ENCODE peak calls at places on chromosomes 5 and 9, in four cellular contexts. T is A549, Q is iPS-NIHi11, C is HEK293T. I is an unnamed sample.

GRCh38 chr9:129458663-129459549 is 162.0 kb downstream of the C9orf50 start:
- DNase-seq in C (no peak), Q (no peak), T (no peak), I (no peak)

GRCh38 chr5:113693205-113693553 is 179.7 kb downstream of the YTHDC2 start:
- DNase-seq in T (no peak), C (no peak), Q (peak), I (no peak)

GRCh38 chr9:27276182-27277030 is 20.5 kb downstream of the EQTN start:
- DNase-seq in C (peak), T (peak), Q (peak), I (no peak)

GRCh38 chr5:59791131-59791485 is 102.4 kb downstream of the PDE4D start:
- DNase-seq in C (no peak), Q (no peak), T (no peak), I (no peak)

GRCh38 chr9:122320346-122320995 is 50.4 kb upstream of the PTGS1 start:
- DNase-seq in C (no peak), T (no peak), Q (no peak), I (no peak)

GRCh38 chr5:65108786-65109743 is 340.3 kb downstream of the CWC27 start:
- DNase-seq in T (no peak), C (no peak), Q (no peak), I (no peak)

GRCh38 chr5:160390787-160391696 is 8.8 kb downstream of the FAM200C start:
- DNase-seq in Q (no peak), C (no peak), T (peak), I (no peak)

GRCh38 chr9:95626885-95627558 is 110.3 kb upstream of the PTCH1 start:
- DNase-seq in Q (no peak), C (no peak), T (no peak), I (no peak)

GRCh38 chr9:105191508-105192118 is 52.8 kb upstream of the SLC44A1 start:
- DNase-seq in C (no peak), T (peak), Q (no peak), I (no peak)

GRCh38 chr9:91395553-91396470 is 27.8 kb downstream of the NFIL3 start:
- DNase-seq in T (no peak), Q (no peak), C (no peak), I (no peak)

GRCh38 chr9:101592788-101593187 is 2.0 kb downstream of the PPP3R2 start:
- DNase-seq in Q (no peak), C (no peak), T (no peak), I (no peak)

GRCh38 chr9:137978262-137978714 is 100.7 kb downstream of the CACNA1B start:
- DNase-seq in Q (no peak), T (no peak), C (no peak), I (no peak)

GRCh38 chr5:173890195-173890951 is 2.2 kb downstream of the CPEB4 start:
- DNase-seq in T (peak), Q (no peak), C (no peak), I (no peak)

GRCh38 chr9:14744768-14745167 is 22.2 kb upstream of the CER1 start:
- DNase-seq in T (no peak), C (no peak), Q (no peak), I (no peak)

GRCh38 chr5:137758719-137759312 is 4.7 kb upstream of the HNRNPA0 start:
- DNase-seq in Q (no peak), C (no peak), T (peak), I (no peak)

GRCh38 chr5:174424219-174425053 is 299.9 kb upstream of the MSX2 start:
- DNase-seq in C (no peak), Q (no peak), T (no peak), I (peak)

GRCh38 chr5:132294728-132295504 is 722 bp downstream of the SLC22A4 start:
- DNase-seq in C (no peak), T (peak), Q (peak), I (peak)

GRCh38 chr9:37430841-37431597 is 8.5 kb downstream of the GRHPR start:
- DNase-seq in C (no peak), Q (peak), T (no peak), I (no peak)

GRCh38 chr5:123808841-123809240 is 296.9 kb downstream of the CSNK1G3 start:
- DNase-seq in C (no peak), Q (no peak), T (no peak), I (no peak)

GRCh38 chr5:154967419-154968024 is 26.6 kb downstream of the MRPL22 start:
- DNase-seq in Q (peak), C (peak), T (peak), I (no peak)

GRCh38 chr9:129507805-129508204 is 113.1 kb downstream of the C9orf50 start:
- DNase-seq in T (no peak), C (no peak), Q (no peak), I (no peak)

GRCh38 chr5:157545911-157546310 is 29.7 kb downstream of the ADAM19 start:
- DNase-seq in T (no peak), Q (no peak), C (no peak), I (no peak)

GRCh38 chr9:112887377-112887776 is 3.3 kb downstream of the SLC46A2 start:
- DNase-seq in C (no peak), T (peak), Q (peak), I (no peak)

GRCh38 chr9:112874006-112874405 is 16.7 kb downstream of the SLC46A2 start:
- DNase-seq in C (no peak), Q (no peak), T (no peak), I (no peak)

GRCh38 chr9:137382444-137382727 is 40.6 kb downstream of the EXD3 start:
- DNase-seq in Q (no peak), T (no peak), C (no peak), I (no peak)

GRCh38 chr9:86557063-86557766 is 203.0 kb upstream of the TUT7 start:
- DNase-seq in T (no peak), Q (no peak), C (no peak), I (no peak)

GRCh38 chr9:117239428-117239827 is 175.4 kb downstream of the ASTN2 start:
- DNase-seq in T (no peak), C (no peak), Q (peak), I (no peak)

GRCh38 chr5:94544031-94544650 is 74.3 kb downstream of the KIAA0825 start:
- DNase-seq in Q (no peak), T (no peak), C (no peak), I (no peak)

GRCh38 chr5:135691116-135691515 is 112.3 kb upstream of the CXCL14 start:
- DNase-seq in T (no peak), C (no peak), Q (no peak), I (no peak)

GRCh38 chr9:18362901-18363685 is 110.9 kb upstream of the ADAMTSL1 start:
- DNase-seq in T (no peak), C (no peak), Q (no peak), I (no peak)

GRCh38 chr5:133110709-133111108 is 58.9 kb downstream of the HSPA4 start:
- DNase-seq in C (no peak), Q (no peak), T (no peak), I (no peak)

GRCh38 chr5:109585012-109585599 is 104.6 kb upstream of the MAN2A1 start:
- DNase-seq in C (no peak), T (no peak), Q (no peak), I (no peak)

GRCh38 chr5:124736814-124737186 is 9.6 kb downstream of the ZNF608 start:
- DNase-seq in C (no peak), Q (no peak), T (no peak), I (no peak)

GRCh38 chr9:71446499-71447411 is 321.6 kb downstream of the CEMIP2 start:
- DNase-seq in T (peak), C (peak), Q (peak), I (no peak)